ENCODE peak calls at places on chromosomes 12 and 14, in seven cellular contexts. One of them, this sample, is unnamed.

GRCh38 chr12:124805050-124805449 is 58.6 kb downstream of the SCARB1 start:
- DNase-seq in gastrocnemius medialis: no peak
- DNase-seq in upper lobe of right lung: no peak
- DNase-seq in neural progenitor cell: no peak
- DNase-seq in vagina: no peak
- DNase-seq in pancreas: no peak
- DNase-seq in psoas muscle: no peak
- DNase-seq in this sample: no peak

GRCh38 chr12:72790273-72790672 is 518.1 kb downstream of the TRHDE start:
- DNase-seq in gastrocnemius medialis: no peak
- DNase-seq in upper lobe of right lung: no peak
- DNase-seq in neural progenitor cell: no peak
- DNase-seq in vagina: no peak
- DNase-seq in pancreas: no peak
- DNase-seq in psoas muscle: no peak
- DNase-seq in this sample: no peak

GRCh38 chr12:27865421-27865820 is 85.4 kb upstream of the MANSC4 start:
- DNase-seq in gastrocnemius medialis: no peak
- DNase-seq in upper lobe of right lung: no peak
- DNase-seq in neural progenitor cell: no peak
- DNase-seq in vagina: no peak
- DNase-seq in pancreas: no peak
- DNase-seq in psoas muscle: no peak
- DNase-seq in this sample: no peak

GRCh38 chr12:75322464-75322863 is 7.7 kb downstream of the CAPS2 start:
- DNase-seq in gastrocnemius medialis: no peak
- DNase-seq in upper lobe of right lung: no peak
- DNase-seq in neural progenitor cell: no peak
- DNase-seq in vagina: no peak
- DNase-seq in pancreas: no peak
- DNase-seq in psoas muscle: no peak
- DNase-seq in this sample: no peak

GRCh38 chr14:95258754-95259593 is 60.7 kb downstream of the CLMN start:
- DNase-seq in gastrocnemius medialis: no peak
- DNase-seq in upper lobe of right lung: no peak
- DNase-seq in neural progenitor cell: no peak
- DNase-seq in vagina: no peak
- DNase-seq in pancreas: no peak
- DNase-seq in psoas muscle: no peak
- DNase-seq in this sample: peak

GRCh38 chr12:1605129-1606020 is 11.0 kb upstream of the FBXL14 start:
- DNase-seq in gastrocnemius medialis: peak
- DNase-seq in upper lobe of right lung: peak
- DNase-seq in neural progenitor cell: peak
- DNase-seq in vagina: no peak
- DNase-seq in pancreas: peak
- DNase-seq in psoas muscle: peak
- DNase-seq in this sample: no peak

GRCh38 chr12:48980953-48981756 is 3.0 kb downstream of the WNT1 start:
- DNase-seq in gastrocnemius medialis: no peak
- DNase-seq in upper lobe of right lung: peak
- DNase-seq in neural progenitor cell: peak
- DNase-seq in vagina: no peak
- DNase-seq in pancreas: no peak
- DNase-seq in psoas muscle: peak
- DNase-seq in this sample: no peak

GRCh38 chr12:32542550-32543229 is 136.4 kb upstream of the DNM1L start:
- DNase-seq in gastrocnemius medialis: no peak
- DNase-seq in upper lobe of right lung: no peak
- DNase-seq in neural progenitor cell: no peak
- DNase-seq in vagina: no peak
- DNase-seq in pancreas: no peak
- DNase-seq in psoas muscle: no peak
- DNase-seq in this sample: no peak

GRCh38 chr12:15526033-15526432 is 203.7 kb downstream of the PTPRO start:
- DNase-seq in gastrocnemius medialis: no peak
- DNase-seq in upper lobe of right lung: no peak
- DNase-seq in neural progenitor cell: no peak
- DNase-seq in vagina: no peak
- DNase-seq in pancreas: no peak
- DNase-seq in psoas muscle: no peak
- DNase-seq in this sample: no peak

GRCh38 chr12:57890191-57891120 is 43.9 kb upstream of the CTDSP2 start:
- DNase-seq in gastrocnemius medialis: no peak
- DNase-seq in upper lobe of right lung: no peak
- DNase-seq in neural progenitor cell: no peak
- DNase-seq in vagina: no peak
- DNase-seq in pancreas: no peak
- DNase-seq in psoas muscle: no peak
- DNase-seq in this sample: no peak

GRCh38 chr12:122825773-122826724 is 9.2 kb upstream of the HIP1R start:
- DNase-seq in gastrocnemius medialis: no peak
- DNase-seq in upper lobe of right lung: no peak
- DNase-seq in neural progenitor cell: peak
- DNase-seq in vagina: no peak
- DNase-seq in pancreas: peak
- DNase-seq in psoas muscle: no peak
- DNase-seq in this sample: no peak

GRCh38 chr12:96103067-96103650 is 67.8 kb upstream of the LTA4H start:
- DNase-seq in gastrocnemius medialis: no peak
- DNase-seq in upper lobe of right lung: no peak
- DNase-seq in neural progenitor cell: no peak
- DNase-seq in vagina: no peak
- DNase-seq in pancreas: no peak
- DNase-seq in psoas muscle: no peak
- DNase-seq in this sample: no peak

GRCh38 chr14:89308232-89308959 is 108.6 kb downstream of the FOXN3 start:
- DNase-seq in gastrocnemius medialis: no peak
- DNase-seq in upper lobe of right lung: no peak
- DNase-seq in neural progenitor cell: no peak
- DNase-seq in vagina: no peak
- DNase-seq in pancreas: no peak
- DNase-seq in psoas muscle: no peak
- DNase-seq in this sample: no peak

GRCh38 chr12:107126688-107127481 is 33.5 kb upstream of the CRY1 start:
- DNase-seq in gastrocnemius medialis: no peak
- DNase-seq in upper lobe of right lung: no peak
- DNase-seq in neural progenitor cell: no peak
- DNase-seq in vagina: no peak
- DNase-seq in pancreas: no peak
- DNase-seq in psoas muscle: no peak
- DNase-seq in this sample: no peak

GRCh38 chr12:71576546-71576945 is 87.1 kb downstream of the ZFC3H1 start:
- DNase-seq in gastrocnemius medialis: no peak
- DNase-seq in upper lobe of right lung: no peak
- DNase-seq in neural progenitor cell: no peak
- DNase-seq in vagina: no peak
- DNase-seq in pancreas: no peak
- DNase-seq in psoas muscle: no peak
- DNase-seq in this sample: no peak

GRCh38 chr14:56172074-56172473 is 53.9 kb downstream of the PELI2 start:
- DNase-seq in gastrocnemius medialis: no peak
- DNase-seq in upper lobe of right lung: no peak
- DNase-seq in neural progenitor cell: no peak
- DNase-seq in vagina: no peak
- DNase-seq in pancreas: no peak
- DNase-seq in psoas muscle: no peak
- DNase-seq in this sample: no peak

GRCh38 chr12:124525455-124525854 is 42.0 kb downstream of the NCOR2 start:
- DNase-seq in gastrocnemius medialis: peak
- DNase-seq in upper lobe of right lung: no peak
- DNase-seq in neural progenitor cell: no peak
- DNase-seq in vagina: no peak
- DNase-seq in pancreas: no peak
- DNase-seq in psoas muscle: peak
- DNase-seq in this sample: no peak

GRCh38 chr12:106645074-106645421 is 62.2 kb downstream of the RFX4 start:
- DNase-seq in gastrocnemius medialis: peak
- DNase-seq in upper lobe of right lung: peak
- DNase-seq in neural progenitor cell: no peak
- DNase-seq in vagina: no peak
- DNase-seq in pancreas: peak
- DNase-seq in psoas muscle: peak
- DNase-seq in this sample: no peak

GRCh38 chr14:76965232-76965631 is 63.3 kb downstream of the IRF2BPL start:
- DNase-seq in gastrocnemius medialis: no peak
- DNase-seq in upper lobe of right lung: no peak
- DNase-seq in neural progenitor cell: no peak
- DNase-seq in vagina: no peak
- DNase-seq in pancreas: no peak
- DNase-seq in psoas muscle: no peak
- DNase-seq in this sample: no peak

GRCh38 chr14:77026166-77026929 is 2.2 kb downstream of the IRF2BPL start:
- DNase-seq in gastrocnemius medialis: no peak
- DNase-seq in upper lobe of right lung: peak
- DNase-seq in neural progenitor cell: peak
- DNase-seq in vagina: no peak
- DNase-seq in pancreas: no peak
- DNase-seq in psoas muscle: peak
- DNase-seq in this sample: no peak

GRCh38 chr14:77268989-77269595 is 1.9 kb downstream of the NGB start:
- DNase-seq in gastrocnemius medialis: no peak
- DNase-seq in upper lobe of right lung: no peak
- DNase-seq in neural progenitor cell: no peak
- DNase-seq in vagina: no peak
- DNase-seq in pancreas: no peak
- DNase-seq in psoas muscle: no peak
- DNase-seq in this sample: no peak

GRCh38 chr14:102249041-102249440 is 55.9 kb downstream of the MOK start:
- DNase-seq in gastrocnemius medialis: no peak
- DNase-seq in upper lobe of right lung: no peak
- DNase-seq in neural progenitor cell: no peak
- DNase-seq in vagina: no peak
- DNase-seq in pancreas: no peak
- DNase-seq in psoas muscle: no peak
- DNase-seq in this sample: no peak

GRCh38 chr14:97298775-97299174 is 501.6 kb downstream of the VRK1 start:
- DNase-seq in gastrocnemius medialis: no peak
- DNase-seq in upper lobe of right lung: no peak
- DNase-seq in neural progenitor cell: no peak
- DNase-seq in vagina: no peak
- DNase-seq in pancreas: no peak
- DNase-seq in psoas muscle: no peak
- DNase-seq in this sample: no peak

GRCh38 chr14:97306133-97306784 is 509.1 kb downstream of the VRK1 start:
- DNase-seq in gastrocnemius medialis: no peak
- DNase-seq in upper lobe of right lung: no peak
- DNase-seq in neural progenitor cell: no peak
- DNase-seq in vagina: no peak
- DNase-seq in pancreas: no peak
- DNase-seq in psoas muscle: no peak
- DNase-seq in this sample: no peak

GRCh38 chr14:97299661-97300060 is 502.5 kb downstream of the VRK1 start:
- DNase-seq in gastrocnemius medialis: no peak
- DNase-seq in upper lobe of right lung: no peak
- DNase-seq in neural progenitor cell: peak
- DNase-seq in vagina: no peak
- DNase-seq in pancreas: no peak
- DNase-seq in psoas muscle: no peak
- DNase-seq in this sample: no peak

GRCh38 chr14:97298331-97298730 is 501.1 kb downstream of the VRK1 start:
- DNase-seq in gastrocnemius medialis: no peak
- DNase-seq in upper lobe of right lung: no peak
- DNase-seq in neural progenitor cell: peak
- DNase-seq in vagina: no peak
- DNase-seq in pancreas: no peak
- DNase-seq in psoas muscle: no peak
- DNase-seq in this sample: no peak

GRCh38 chr14:97301931-97302559 is 504.9 kb downstream of the VRK1 start:
- DNase-seq in gastrocnemius medialis: no peak
- DNase-seq in upper lobe of right lung: no peak
- DNase-seq in neural progenitor cell: peak
- DNase-seq in vagina: no peak
- DNase-seq in pancreas: no peak
- DNase-seq in psoas muscle: no peak
- DNase-seq in this sample: no peak
- TF ChIP-seq CTCF in gastrocnemius medialis: no peak
- TF ChIP-seq CTCF in upper lobe of right lung: no peak
- TF ChIP-seq CTCF in neural progenitor cell: no peak
- TF ChIP-seq CTCF in vagina: no peak
- TF ChIP-seq CTCF in pancreas: no peak
- TF ChIP-seq CTCF in psoas muscle: no peak
- TF ChIP-seq CTCF in this sample: no peak

GRCh38 chr12:54296393-54297121 is 4.3 kb downstream of the NFE2 start:
- DNase-seq in gastrocnemius medialis: no peak
- DNase-seq in upper lobe of right lung: no peak
- DNase-seq in neural progenitor cell: no peak
- DNase-seq in vagina: no peak
- DNase-seq in pancreas: no peak
- DNase-seq in psoas muscle: no peak
- DNase-seq in this sample: no peak

GRCh38 chr12:54292083-54292930 is 8.5 kb downstream of the NFE2 start:
- DNase-seq in gastrocnemius medialis: no peak
- DNase-seq in upper lobe of right lung: no peak
- DNase-seq in neural progenitor cell: no peak
- DNase-seq in vagina: no peak
- DNase-seq in pancreas: no peak
- DNase-seq in psoas muscle: no peak
- DNase-seq in this sample: no peak

GRCh38 chr12:54292931-54293241 is 7.9 kb downstream of the NFE2 start:
- DNase-seq in gastrocnemius medialis: no peak
- DNase-seq in upper lobe of right lung: no peak
- DNase-seq in neural progenitor cell: no peak
- DNase-seq in vagina: no peak
- DNase-seq in pancreas: no peak
- DNase-seq in psoas muscle: no peak
- DNase-seq in this sample: no peak

GRCh38 chr12:54294914-54295566 is 5.8 kb downstream of the NFE2 start:
- DNase-seq in gastrocnemius medialis: no peak
- DNase-seq in upper lobe of right lung: no peak
- DNase-seq in neural progenitor cell: no peak
- DNase-seq in vagina: no peak
- DNase-seq in pancreas: no peak
- DNase-seq in psoas muscle: no peak
- DNase-seq in this sample: no peak

GRCh38 chr12:54294152-54294913 is 6.5 kb downstream of the NFE2 start:
- DNase-seq in gastrocnemius medialis: no peak
- DNase-seq in upper lobe of right lung: peak
- DNase-seq in neural progenitor cell: peak
- DNase-seq in vagina: no peak
- DNase-seq in pancreas: no peak
- DNase-seq in psoas muscle: peak
- DNase-seq in this sample: no peak
- TF ChIP-seq CTCF in gastrocnemius medialis: peak
- TF ChIP-seq CTCF in upper lobe of right lung: peak
- TF ChIP-seq CTCF in neural progenitor cell: peak
- TF ChIP-seq CTCF in vagina: peak
- TF ChIP-seq CTCF in pancreas: peak
- TF ChIP-seq CTCF in psoas muscle: peak
- TF ChIP-seq CTCF in this sample: peak

GRCh38 chr12:40336573-40337199 is 111.9 kb downstream of the LRRK2 start:
- DNase-seq in gastrocnemius medialis: no peak
- DNase-seq in upper lobe of right lung: no peak
- DNase-seq in neural progenitor cell: no peak
- DNase-seq in vagina: no peak
- DNase-seq in pancreas: no peak
- DNase-seq in psoas muscle: no peak
- DNase-seq in this sample: no peak
- TF ChIP-seq CTCF in gastrocnemius medialis: no peak
- TF ChIP-seq CTCF in upper lobe of right lung: peak
- TF ChIP-seq CTCF in neural progenitor cell: peak
- TF ChIP-seq CTCF in vagina: no peak
- TF ChIP-seq CTCF in pancreas: peak
- TF ChIP-seq CTCF in psoas muscle: peak
- TF ChIP-seq CTCF in this sample: peak

GRCh38 chr12:102702447-102703114 is 214.5 kb downstream of the PAH start:
- DNase-seq in gastrocnemius medialis: no peak
- DNase-seq in upper lobe of right lung: no peak
- DNase-seq in neural progenitor cell: peak
- DNase-seq in vagina: no peak
- DNase-seq in pancreas: no peak
- DNase-seq in psoas muscle: no peak
- DNase-seq in this sample: no peak
- TF ChIP-seq CTCF in gastrocnemius medialis: peak
- TF ChIP-seq CTCF in upper lobe of right lung: peak
- TF ChIP-seq CTCF in neural progenitor cell: peak
- TF ChIP-seq CTCF in vagina: peak
- TF ChIP-seq CTCF in pancreas: no peak
- TF ChIP-seq CTCF in psoas muscle: peak
- TF ChIP-seq CTCF in this sample: peak